ENCODE peak calls at places on chromosomes 1 and 21, in ten cellular contexts. J is esophagus squamous epithelium, C is thyroid gland, Y is cardiac fibroblast, P is bronchial epithelial cell, D is GM10248, W is heart left ventricle, Q is astrocyte, U is left ventricle myocardium inferior, R is endothelial cell. O is an unnamed sample.

GRCh38 chr1:221748981-221749380 is 7.1 kb upstream of the DUSP10 start:
- DNase-seq in J (no peak), C (no peak), Y (no peak), P (no peak), D (no peak), W (no peak), Q (no peak), U (no peak), R (no peak), O (no peak)

GRCh38 chr1:97042551-97042950 is 321.0 kb downstream of the PTBP2 start:
- DNase-seq in J (no peak), C (no peak), Y (peak), P (peak), D (no peak), W (no peak), Q (peak), U (no peak), R (no peak), O (no peak)

GRCh38 chr1:82838066-82838465 is 1037.3 kb downstream of the ADGRL2 start:
- DNase-seq in J (no peak), C (no peak), Y (peak), P (peak), D (no peak), W (no peak), Q (peak), U (no peak), R (no peak), O (no peak)

GRCh38 chr1:192824511-192824910 is 15.7 kb downstream of the RGS2 start:
- DNase-seq in J (no peak), C (no peak), Y (peak), P (no peak), D (no peak), W (no peak), Q (no peak), U (no peak), R (no peak), O (no peak)

GRCh38 chr1:32051706-32052105 is 21.0 kb upstream of the TMEM39B start:
- DNase-seq in J (no peak), C (no peak), Y (no peak), P (no peak), D (no peak), W (no peak), Q (no peak), U (no peak), R (no peak), O (no peak)

GRCh38 chr1:99768525-99769382 is 2.3 kb upstream of the FRRS1 start:
- DNase-seq in J (no peak), C (no peak), Y (peak), P (no peak), D (no peak), W (no peak), Q (peak), U (no peak), R (no peak), O (no peak)

GRCh38 chr1:200550367-200550766 is 70.2 kb downstream of the KIF14 start:
- DNase-seq in J (no peak), C (no peak), Y (no peak), P (peak), D (no peak), W (no peak), Q (no peak), U (no peak), R (no peak), O (no peak)

GRCh38 chr1:10881046-10881445 is 84.6 kb upstream of the CASZ1 start:
- DNase-seq in J (no peak), C (no peak), Y (no peak), P (no peak), D (no peak), W (no peak), Q (no peak), U (no peak), R (no peak), O (no peak)

GRCh38 chr1:227621211-227621610 is 57.9 kb downstream of the ZNF678 start:
- DNase-seq in J (no peak), C (no peak), Y (no peak), P (peak), D (no peak), W (no peak), Q (peak), U (no peak), R (no peak), O (no peak)

GRCh38 chr1:50348449-50349241 is 74.6 kb downstream of the DMRTA2 start:
- DNase-seq in J (no peak), C (peak), Y (peak), P (peak), D (peak), W (no peak), Q (peak), U (no peak), R (peak), O (peak)

GRCh38 chr1:94863919-94864318 is 43.8 kb downstream of the SLC44A3 start:
- DNase-seq in J (no peak), C (peak), Y (peak), P (peak), D (no peak), W (no peak), Q (peak), U (no peak), R (no peak), O (no peak)

GRCh38 chr1:40532844-40533424 is 1.5 kb downstream of the ZNF684 start:
- DNase-seq in J (no peak), C (peak), Y (peak), P (peak), D (peak), W (no peak), Q (peak), U (no peak), R (peak), O (peak)

GRCh38 chr21:45801129-45801735 is 157.7 kb downstream of the PCBP3 start:
- DNase-seq in J (no peak), C (no peak), Y (no peak), P (no peak), D (no peak), W (no peak), Q (no peak), U (no peak), R (no peak), O (no peak)

GRCh38 chr1:110687244-110687643 is 12.5 kb upstream of the KCNA3 start:
- DNase-seq in J (no peak), C (no peak), Y (peak), P (peak), D (no peak), W (no peak), Q (no peak), U (no peak), R (no peak), O (no peak)

GRCh38 chr1:52426391-52426790 is 22.0 kb downstream of the PRPF38A start:
- DNase-seq in J (no peak), C (no peak), Y (no peak), P (peak), D (no peak), W (no peak), Q (peak), U (no peak), R (no peak), O (no peak)

GRCh38 chr1:10867138-10867721 is 70.8 kb upstream of the CASZ1 start:
- DNase-seq in J (no peak), C (peak), Y (peak), P (no peak), D (peak), W (peak), Q (no peak), U (peak), R (peak), O (peak)

DNA sequence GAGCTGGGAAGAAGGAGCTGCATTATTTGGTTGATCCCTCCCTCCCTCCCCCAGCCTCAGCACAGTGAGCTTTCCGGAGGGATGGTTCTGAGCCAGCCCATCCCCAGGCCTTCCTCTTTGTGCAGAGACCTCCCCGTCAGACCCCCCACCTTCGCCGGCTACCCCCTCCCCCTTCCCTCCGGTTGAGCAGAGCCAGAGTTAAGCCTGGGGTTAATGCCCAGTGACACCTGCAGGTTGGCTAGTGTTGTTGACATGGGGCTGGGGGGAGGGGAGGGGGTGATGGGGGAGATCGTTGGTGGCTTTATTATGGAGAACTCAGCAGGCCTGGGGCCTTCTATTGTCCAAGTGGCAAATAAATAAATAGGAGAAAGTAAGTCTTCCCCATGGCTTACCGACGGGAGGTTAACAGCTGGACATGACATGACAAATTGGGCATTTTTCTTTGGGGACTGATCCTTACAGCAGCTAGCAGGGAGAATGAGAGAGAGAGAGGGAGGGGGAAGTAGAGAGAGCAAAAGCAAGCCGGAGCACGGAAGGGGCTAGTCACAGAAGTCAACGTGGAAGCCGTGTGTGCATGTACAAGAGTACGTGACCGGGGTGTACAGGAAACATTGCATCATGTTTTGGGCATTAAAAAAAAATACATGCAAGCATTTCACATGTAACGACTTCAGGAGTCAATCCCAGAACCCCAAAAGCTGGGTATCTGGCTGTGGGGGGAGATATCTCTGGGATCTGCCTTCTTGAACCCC is 131.0 kb downstream of the TMEM53 start:
- DNase-seq in J (no peak), C (no peak), Y (peak), P (no peak), D (no peak), W (no peak), Q (no peak), U (no peak), R (peak), O (peak)
- TF ChIP-seq CTCF in J (no peak), C (no peak), Y (no peak), P (no peak), D (no peak), W (no peak), Q (no peak), U (no peak), R (no peak), O (no peak)

GRCh38 chr1:203148127-203148526 is 20.6 kb downstream of the ADORA1 start:
- DNase-seq in J (no peak), C (no peak), Y (no peak), P (no peak), D (no peak), W (no peak), Q (no peak), U (no peak), R (no peak), O (no peak)
- TF ChIP-seq CTCF in J (no peak), C (peak), Y (peak), P (peak), D (no peak), W (no peak), Q (peak), U (peak), R (peak), O (peak)

DNA sequence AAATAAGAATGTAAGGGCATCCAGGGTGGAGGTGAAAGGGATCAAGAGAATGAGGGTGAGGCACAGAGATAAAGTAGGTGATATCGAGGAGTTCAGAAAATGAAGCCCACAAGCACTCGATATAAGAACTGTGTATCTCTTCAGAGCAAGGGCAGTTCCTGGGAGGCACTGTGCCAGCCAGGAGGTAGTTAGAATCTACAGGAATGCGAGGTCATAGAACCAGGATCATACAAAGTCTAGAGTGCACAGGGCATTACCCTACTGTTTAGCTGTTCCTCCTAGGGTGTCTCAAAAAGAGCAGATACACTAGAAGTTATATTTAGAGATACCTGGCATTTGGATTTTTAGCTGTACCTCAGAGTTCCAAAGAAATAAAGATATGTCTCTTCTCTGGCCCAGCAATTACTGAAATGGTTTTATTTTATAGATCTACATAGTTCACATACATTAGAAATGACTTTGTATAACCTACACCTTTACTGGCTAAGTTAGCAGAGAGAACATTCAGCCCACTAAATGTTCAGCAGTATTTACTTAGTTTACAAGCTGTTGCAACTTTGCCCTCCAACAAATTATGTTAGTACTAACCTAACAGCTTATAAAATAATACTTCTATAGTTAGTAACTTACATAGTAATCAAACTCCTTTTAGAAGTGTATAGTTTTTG is 1.6 kb downstream of the OVAAL start:
- DNase-seq in J (no peak), C (no peak), Y (no peak), P (no peak), D (no peak), W (no peak), Q (no peak), U (no peak), R (no peak), O (no peak)
- TF ChIP-seq CTCF in J (no peak), C (no peak), Y (no peak), P (no peak), D (no peak), W (no peak), Q (no peak), U (no peak), R (no peak), O (no peak)

GRCh38 chr1:157695417-157695816 is 5.2 kb downstream of the FCRL3 start:
- DNase-seq in J (no peak), C (no peak), Y (no peak), P (no peak), D (no peak), W (no peak), Q (no peak), U (no peak), R (no peak), O (no peak)

GRCh38 chr1:157696966-157697628 is 3.5 kb downstream of the FCRL3 start:
- DNase-seq in J (no peak), C (no peak), Y (no peak), P (no peak), D (no peak), W (no peak), Q (no peak), U (no peak), R (no peak), O (no peak)

DNA sequence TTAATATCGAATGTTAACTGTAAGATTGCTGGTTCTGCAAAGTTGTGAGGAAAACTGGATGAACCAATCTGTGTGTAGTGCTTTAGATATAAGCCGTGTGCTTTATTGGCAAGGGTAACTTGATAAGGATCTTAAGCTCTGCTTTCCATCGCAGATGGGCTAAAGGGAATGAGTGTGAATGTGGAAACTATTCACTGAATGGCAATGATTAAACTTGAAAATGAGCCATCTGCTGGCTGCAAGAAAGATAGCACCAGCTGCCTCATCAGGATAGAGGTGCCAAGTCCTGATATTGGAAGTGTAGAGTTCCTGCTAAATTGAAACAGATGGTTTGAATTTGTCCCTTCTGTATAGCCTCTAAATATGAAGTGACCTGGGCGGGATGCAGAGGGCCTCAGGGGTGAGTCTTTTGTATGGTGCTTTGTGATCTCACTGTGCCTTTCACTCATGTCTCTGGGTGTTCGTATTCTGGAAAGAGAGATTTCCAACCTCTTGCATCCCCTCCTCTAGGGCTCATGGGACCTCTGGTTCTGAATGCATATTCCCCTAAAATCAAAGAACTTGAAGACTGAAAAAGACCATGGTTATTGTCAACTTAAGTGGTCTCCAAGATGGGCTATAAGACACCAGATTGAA is 9.2 kb downstream of the FCRL3 start:
- DNase-seq in J (no peak), C (no peak), Y (peak), P (peak), D (peak), W (no peak), Q (no peak), U (no peak), R (peak), O (peak)
- TF ChIP-seq CTCF in J (peak), C (peak), Y (peak), P (peak), D (peak), W (peak), Q (peak), U (peak), R (peak), O (peak)

O was measured in nephron progenitor cell.